ENCODE peak calls at places on chromosome 12, in seven cellular contexts. I is HCT116, Y is MM.1S, E is neural progenitor cell, J is hepatocyte, D is GM23338, G is PC-3. S is an unnamed sample.

GRCh38 chr12:89544730-89545184 is 18.9 kb upstream of the POC1B start:
- DNase-seq in I (no peak), Y (no peak), E (peak; percentile 91), J (peak; percentile 32), D (peak; percentile 6), G (no peak), S (peak; percentile 48)

GRCh38 chr12:53054112-53054878 is 4.4 kb downstream of the TNS2 start:
- DNase-seq in I (peak; percentile 94), Y (peak; percentile 96), E (peak; percentile 98), J (peak; percentile 98), D (peak; percentile 99), G (peak; percentile 93), S (peak; percentile 93)

GRCh38 chr12:72214163-72214562 is 58.0 kb upstream of the TRHDE start:
- DNase-seq in I (no peak), Y (no peak), E (no peak), J (no peak), D (no peak), G (no peak), S (no peak)

GRCh38 chr12:128573907-128574306 is 249.9 kb downstream of the SLC15A4 start:
- DNase-seq in I (no peak), Y (no peak), E (no peak), J (no peak), D (no peak), G (no peak), S (no peak)

GRCh38 chr12:89632778-89633177 is 75.9 kb downstream of the ATP2B1 start:
- DNase-seq in I (no peak), Y (no peak), E (no peak), J (peak; percentile 25), D (no peak), G (peak; percentile 60), S (no peak)

GRCh38 chr12:63400746-63401145 is 249.7 kb upstream of the AVPR1A start:
- DNase-seq in I (no peak), Y (no peak), E (no peak), J (peak; percentile 51), D (no peak), G (peak; percentile 86), S (no peak)

GRCh38 chr12:109732321-109733305 is 19.0 kb downstream of the FAM222A start:
- DNase-seq in I (no peak), Y (no peak), E (peak; percentile 61), J (no peak), D (no peak), G (no peak), S (no peak)

GRCh38 chr12:53868516-53868986 is 70.1 kb upstream of the HOXC13 start:
- DNase-seq in I (no peak), Y (no peak), E (no peak), J (peak; percentile 32), D (peak; percentile 25), G (peak; percentile 33), S (no peak)

GRCh38 chr12:116121453-116121871 is 156.0 kb downstream of the MED13L start:
- DNase-seq in I (no peak), Y (no peak), E (no peak), J (no peak), D (no peak), G (no peak), S (peak; percentile 65)

GRCh38 chr12:113476093-113476986 is 4.7 kb upstream of the LHX5 start:
- DNase-seq in I (no peak), Y (no peak), E (peak; percentile 86), J (no peak), D (peak; percentile 64), G (no peak), S (no peak)
- TF ChIP-seq EZH2 in I (no peak), Y (no peak), E (no peak), J (peak; percentile 100), D (peak; percentile 99), G (peak; percentile 96), S (peak; percentile 97)

DNA sequence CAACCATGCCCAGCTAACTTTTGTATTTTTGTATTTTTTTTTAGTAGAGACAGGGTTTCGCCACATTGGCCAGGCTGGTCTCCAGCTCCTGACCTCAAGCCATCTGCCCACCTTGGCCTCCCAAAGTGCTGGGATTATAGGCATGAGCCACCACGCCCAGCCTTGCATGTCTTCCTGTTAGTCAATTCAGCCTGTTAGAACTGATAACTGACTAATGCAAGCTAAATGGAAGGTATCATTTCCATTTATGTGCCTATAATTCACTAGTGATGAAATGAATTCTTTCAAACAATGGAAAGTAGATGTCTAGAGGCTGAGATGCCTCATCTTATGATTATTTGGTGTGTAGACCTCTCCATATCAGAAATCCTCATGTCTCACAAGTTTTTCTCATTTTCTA is 37.3 kb upstream of the DIP2B start:
- DNase-seq in I (no peak), Y (no peak), E (no peak), J (no peak), D (no peak), G (no peak), S (peak; percentile 3)
- TF ChIP-seq EZH2phosphoT487 in I (no peak), Y (no peak), E (no peak), J (no peak), D (no peak), G (no peak), S (no peak)

GRCh38 chr12:45728625-45729232 is 777 bp upstream of the ARID2 start:
- DNase-seq in I (peak; percentile 94), Y (peak; percentile 97), E (peak; percentile 99), J (peak; percentile 97), D (peak; percentile 98), G (peak; percentile 93), S (peak; percentile 98)
- H2AFZ ChIP-seq in I (peak overlapping the region; percentile 8), Y (peak overlapping the region; percentile 77), E (peak overlapping the region; percentile 31), J (peak overlapping the region; percentile 74), D (no peak overlapping the region), G (peak overlapping the region; percentile 91), S (peak overlapping the region; percentile 97)

GRCh38 chr12:114450511-114451300 is 44.8 kb upstream of the TBX5 start:
- DNase-seq in I (no peak), Y (no peak), E (no peak), J (no peak), D (peak; percentile 46), G (no peak), S (no peak)
- TF ChIP-seq EZH2 in I (no peak), Y (no peak), E (peak; percentile 40), J (no peak), D (peak; percentile 13), G (no peak), S (no peak)

DNA sequence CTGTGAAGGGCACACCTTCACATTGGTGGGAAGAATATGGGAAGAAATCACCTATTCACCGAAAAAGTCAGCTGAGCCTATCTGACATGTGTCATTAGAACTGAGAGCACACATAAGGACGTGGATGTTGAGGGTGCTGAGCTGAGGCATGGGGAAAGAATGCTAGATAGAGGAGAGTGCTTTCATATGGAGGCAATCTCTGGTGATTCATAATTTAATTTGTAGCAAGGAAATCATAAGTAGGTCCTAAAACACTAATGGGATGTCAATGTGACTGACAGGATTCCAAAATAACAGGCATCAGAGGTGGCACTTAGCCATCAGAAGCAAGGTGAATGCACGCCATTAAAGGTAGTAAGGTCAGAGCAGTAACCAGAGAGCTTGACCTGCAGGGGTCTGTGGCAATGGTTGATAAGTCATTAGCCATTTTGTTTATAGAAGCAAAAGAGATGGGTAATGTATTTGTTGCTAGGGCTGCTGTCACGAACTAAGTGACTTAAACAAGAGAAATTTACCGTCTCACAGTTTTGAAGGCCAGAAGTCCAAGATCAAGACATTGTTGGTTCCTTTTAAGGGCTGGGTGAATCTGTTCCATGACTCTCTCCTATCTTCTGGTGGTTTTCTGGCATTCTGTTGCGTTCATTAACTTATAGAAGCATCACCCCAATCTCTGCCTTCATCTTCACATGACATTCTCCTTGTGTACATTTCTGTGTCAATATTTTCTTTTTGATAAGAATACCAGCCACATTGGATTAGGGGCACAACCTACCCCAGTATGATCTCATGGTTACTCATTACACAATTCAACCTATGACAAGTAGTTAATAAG is 69.3 kb downstream of the ANKS1B start:
- DNase-seq in I (no peak), Y (no peak), E (no peak), J (no peak), D (no peak), G (peak; percentile 86), S (peak; percentile 50)
- TF ChIP-seq EZH2phosphoT487 in I (no peak), Y (no peak), E (no peak), J (no peak), D (no peak), G (no peak), S (no peak)